ENCODE peak calls at places on chromosomes 12 and 14, in eight cellular contexts. One of them, this sample, is unnamed.

GRCh38 chr14:25041484-25041883 is 8.5 kb downstream of the STXBP6 start:
- DNase-seq in AG10803: no peak
- DNase-seq in HEK293T: no peak
- DNase-seq in DMS 273 treated with DMSO at 0.1 percent for 48 hours: no peak
- DNase-seq in tibial artery: no peak
- DNase-seq in astrocyte of the spinal cord: no peak
- DNase-seq in left ventricle myocardium inferior: no peak
- DNase-seq in NCI-H146: peak
- DNase-seq in this sample: no peak

GRCh38 chr12:69822205-69822860 is 2.7 kb upstream of the MYRFL start:
- DNase-seq in left ventricle myocardium inferior: no peak
- DNase-seq in AG10803: no peak
- DNase-seq in NCI-H146: no peak
- DNase-seq in astrocyte of the spinal cord: no peak
- DNase-seq in tibial artery: no peak
- DNase-seq in DMS 273 treated with DMSO at 0.1 percent for 48 hours: no peak
- DNase-seq in HEK293T: no peak
- DNase-seq in this sample: no peak

GRCh38 chr12:2004113-2004929 is at the start of gene DCP1B:
- DNase-seq in left ventricle myocardium inferior: peak
- DNase-seq in tibial artery: peak
- DNase-seq in DMS 273 treated with DMSO at 0.1 percent for 48 hours: peak
- DNase-seq in astrocyte of the spinal cord: peak
- DNase-seq in NCI-H146: peak
- DNase-seq in HEK293T: peak
- DNase-seq in AG10803: peak
- DNase-seq in this sample: peak

GRCh38 chr12:107917912-107918800 is 143.7 kb downstream of the ASCL4 start:
- DNase-seq in tibial artery: no peak
- DNase-seq in AG10803: peak
- DNase-seq in NCI-H146: peak
- DNase-seq in DMS 273 treated with DMSO at 0.1 percent for 48 hours: peak
- DNase-seq in left ventricle myocardium inferior: no peak
- DNase-seq in HEK293T: peak
- DNase-seq in astrocyte of the spinal cord: peak
- DNase-seq in this sample: no peak

GRCh38 chr12:48197549-48197966 is 5.5 kb downstream of the OR10AD1 start:
- DNase-seq in left ventricle myocardium inferior: no peak
- DNase-seq in DMS 273 treated with DMSO at 0.1 percent for 48 hours: peak
- DNase-seq in astrocyte of the spinal cord: peak
- DNase-seq in AG10803: no peak
- DNase-seq in tibial artery: no peak
- DNase-seq in NCI-H146: no peak
- DNase-seq in HEK293T: peak
- DNase-seq in this sample: no peak

GRCh38 chr14:104591031-104591430 is 11.5 kb downstream of the C14orf180 start:
- DNase-seq in HEK293T: no peak
- DNase-seq in left ventricle myocardium inferior: no peak
- DNase-seq in AG10803: no peak
- DNase-seq in astrocyte of the spinal cord: no peak
- DNase-seq in DMS 273 treated with DMSO at 0.1 percent for 48 hours: no peak
- DNase-seq in NCI-H146: peak
- DNase-seq in tibial artery: no peak
- DNase-seq in this sample: no peak

GRCh38 chr12:112939761-112940357 is 1.6 kb downstream of the OAS3 start:
- DNase-seq in left ventricle myocardium inferior: no peak
- DNase-seq in AG10803: no peak
- DNase-seq in DMS 273 treated with DMSO at 0.1 percent for 48 hours: no peak
- DNase-seq in tibial artery: no peak
- DNase-seq in astrocyte of the spinal cord: no peak
- DNase-seq in NCI-H146: no peak
- DNase-seq in HEK293T: no peak
- DNase-seq in this sample: no peak

GRCh38 chr12:90978117-90978770 is 23.3 kb upstream of the CCER1 start:
- DNase-seq in left ventricle myocardium inferior: no peak
- DNase-seq in NCI-H146: peak
- DNase-seq in HEK293T: peak
- DNase-seq in AG10803: peak
- DNase-seq in DMS 273 treated with DMSO at 0.1 percent for 48 hours: no peak
- DNase-seq in tibial artery: no peak
- DNase-seq in astrocyte of the spinal cord: peak
- DNase-seq in this sample: no peak

GRCh38 chr14:97798204-97798603 is 1001.0 kb downstream of the VRK1 start:
- DNase-seq in DMS 273 treated with DMSO at 0.1 percent for 48 hours: no peak
- DNase-seq in left ventricle myocardium inferior: no peak
- DNase-seq in tibial artery: no peak
- DNase-seq in HEK293T: no peak
- DNase-seq in NCI-H146: no peak
- DNase-seq in astrocyte of the spinal cord: no peak
- DNase-seq in AG10803: no peak
- DNase-seq in this sample: no peak

GRCh38 chr12:3527181-3527580 is 36.2 kb downstream of the PRMT8 start:
- DNase-seq in AG10803: peak
- DNase-seq in HEK293T: no peak
- DNase-seq in left ventricle myocardium inferior: no peak
- DNase-seq in astrocyte of the spinal cord: peak
- DNase-seq in NCI-H146: no peak
- DNase-seq in DMS 273 treated with DMSO at 0.1 percent for 48 hours: no peak
- DNase-seq in tibial artery: no peak
- DNase-seq in this sample: no peak

GRCh38 chr12:62928632-62929031 is 6.3 kb downstream of the PPM1H start:
- DNase-seq in NCI-H146: no peak
- DNase-seq in HEK293T: no peak
- DNase-seq in AG10803: no peak
- DNase-seq in astrocyte of the spinal cord: no peak
- DNase-seq in DMS 273 treated with DMSO at 0.1 percent for 48 hours: no peak
- DNase-seq in tibial artery: no peak
- DNase-seq in left ventricle myocardium inferior: no peak
- DNase-seq in this sample: no peak

GRCh38 chr14:35389315-35389667 is 15.3 kb downstream of the NFKBIA start:
- DNase-seq in AG10803: no peak
- DNase-seq in astrocyte of the spinal cord: no peak
- DNase-seq in DMS 273 treated with DMSO at 0.1 percent for 48 hours: no peak
- DNase-seq in NCI-H146: no peak
- DNase-seq in left ventricle myocardium inferior: peak
- DNase-seq in tibial artery: no peak
- DNase-seq in HEK293T: no peak
- DNase-seq in this sample: no peak